ENCODE peak calls at places on chromosomes 1 and 21, in four cellular contexts. N is H9, H is IMR-90, O is H1. M is an unnamed sample.

GRCh38 chr21:33698088-33698487 is 55.8 kb downstream of the ITSN1 start:
- DNase-seq in N (no peak), O (no peak), H (no peak), M (no peak)

GRCh38 chr1:22969224-22969829 is 3.3 kb downstream of the LACTBL1 start:
- DNase-seq in H (peak), O (no peak), N (no peak), M (no peak)

GRCh38 chr1:62306065-62306464 is 13.2 kb downstream of the KANK4 start:
- DNase-seq in O (no peak), N (no peak), H (no peak), M (no peak)

GRCh38 chr1:187264995-187265602 is 436.4 kb downstream of the PLA2G4A start:
- DNase-seq in O (no peak), N (peak), H (peak), M (peak)

GRCh38 chr1:60859111-60859510 is 223.2 kb upstream of the NFIA start:
- DNase-seq in O (no peak), H (no peak), N (no peak), M (no peak)

GRCh38 chr1:159790237-159790917 is 9.6 kb downstream of the DUSP23 start:
- DNase-seq in O (no peak), N (peak), H (peak), M (peak)

GRCh38 chr21:42862774-42863503 is 16.4 kb downstream of the WDR4 start:
- DNase-seq in N (peak), H (no peak), O (no peak), M (peak)

GRCh38 chr1:71881611-71882010 is 400.7 kb downstream of the NEGR1 start:
- DNase-seq in N (no peak), O (no peak), H (peak), M (no peak)

GRCh38 chr21:39700318-39700717 is 44.7 kb upstream of the IGSF5 start:
- DNase-seq in H (no peak), N (no peak), O (no peak), M (no peak)

GRCh38 chr1:77866296-77866695 is 22.1 kb upstream of the NEXN start:
- DNase-seq in N (no peak), H (no peak), O (no peak), M (peak)

DNA sequence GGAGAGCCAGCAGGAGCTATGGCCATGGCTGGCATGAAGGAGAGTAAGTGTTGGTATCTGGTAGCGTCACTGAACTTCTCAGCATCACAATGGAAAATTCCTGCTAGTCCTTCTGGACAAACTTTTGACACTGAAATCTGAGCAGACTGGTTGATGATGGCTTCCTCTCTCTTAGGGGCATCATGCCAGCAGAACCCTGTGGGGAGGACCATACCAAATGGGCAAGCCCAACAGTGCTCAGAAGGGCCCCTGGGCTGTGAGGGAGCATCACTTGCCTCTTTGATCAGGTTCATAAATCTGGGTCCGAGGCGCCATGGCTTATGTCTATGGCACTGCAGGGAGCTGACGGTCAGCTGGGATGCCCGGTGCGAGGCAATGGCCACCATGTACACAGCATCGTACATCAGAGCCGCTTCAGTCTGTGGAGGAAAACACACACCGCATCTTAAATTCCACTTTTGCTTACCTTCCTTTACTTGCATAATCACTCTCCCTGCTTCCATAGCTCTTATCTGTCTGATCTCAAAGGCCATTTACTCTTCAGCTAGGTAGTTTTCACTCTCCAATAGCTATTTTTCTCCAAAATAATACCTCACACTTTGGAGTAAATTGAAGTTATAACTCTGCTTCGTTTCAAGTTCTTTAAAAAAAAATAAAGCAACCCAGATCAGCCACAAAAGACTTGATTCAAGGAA is 297.1 kb downstream of the GRIK1 start:
- DNase-seq in H (no peak), N (no peak), O (no peak), M (no peak)
- H4K5ac ChIP-seq in H (no peak), N (no peak), O (no peak), M (no peak)

GRCh38 chr1:230979952-230980351 is 1.1 kb downstream of the ARV1 start:
- DNase-seq in N (no peak), H (no peak), O (no peak), M (no peak)

GRCh38 chr1:230976825-230977747 is 1.6 kb downstream of the TTC13 start:
- DNase-seq in H (no peak), N (no peak), O (no peak), M (no peak)

GRCh38 chr1:230977781-230978490 is 725 bp downstream of the TTC13 start:
- DNase-seq in N (peak), H (peak), O (peak), M (peak)

GRCh38 chr1:230978491-230979388 is at the start of the genes ARV1 and TTC13:
- DNase-seq in H (peak), O (peak), N (peak), M (peak)

GRCh38 chr1:230979389-230979716 is 459 bp downstream of the ARV1 start:
- DNase-seq in N (no peak), O (no peak), H (no peak), M (no peak)
- H4K8ac ChIP-seq in N (no peak), O (no peak), H (peak), M (no peak)

GRCh38 chr1:100038401-100039306 is 68.9 kb downstream of the SLC35A3 start:
- DNase-seq in H (peak), N (peak), O (peak), M (peak)
- H4K5ac ChIP-seq in H (peak), N (peak), O (peak), M (no peak)

GRCh38 chr1:36386262-36387140 is 777 bp upstream of the STK40 start:
- DNase-seq in O (peak), N (peak), H (peak), M (peak)

GRCh38 chr1:36384542-36385409 is 948 bp downstream of the STK40 start:
- DNase-seq in H (no peak), O (peak), N (peak), M (peak)

GRCh38 chr1:36387141-36387949 is 1.6 kb upstream of the STK40 start:
- DNase-seq in O (no peak), N (no peak), H (peak), M (peak)

GRCh38 chr1:36383240-36383639 is 2.5 kb downstream of the STK40 start:
- DNase-seq in O (no peak), N (no peak), H (no peak), M (no peak)

DNA sequence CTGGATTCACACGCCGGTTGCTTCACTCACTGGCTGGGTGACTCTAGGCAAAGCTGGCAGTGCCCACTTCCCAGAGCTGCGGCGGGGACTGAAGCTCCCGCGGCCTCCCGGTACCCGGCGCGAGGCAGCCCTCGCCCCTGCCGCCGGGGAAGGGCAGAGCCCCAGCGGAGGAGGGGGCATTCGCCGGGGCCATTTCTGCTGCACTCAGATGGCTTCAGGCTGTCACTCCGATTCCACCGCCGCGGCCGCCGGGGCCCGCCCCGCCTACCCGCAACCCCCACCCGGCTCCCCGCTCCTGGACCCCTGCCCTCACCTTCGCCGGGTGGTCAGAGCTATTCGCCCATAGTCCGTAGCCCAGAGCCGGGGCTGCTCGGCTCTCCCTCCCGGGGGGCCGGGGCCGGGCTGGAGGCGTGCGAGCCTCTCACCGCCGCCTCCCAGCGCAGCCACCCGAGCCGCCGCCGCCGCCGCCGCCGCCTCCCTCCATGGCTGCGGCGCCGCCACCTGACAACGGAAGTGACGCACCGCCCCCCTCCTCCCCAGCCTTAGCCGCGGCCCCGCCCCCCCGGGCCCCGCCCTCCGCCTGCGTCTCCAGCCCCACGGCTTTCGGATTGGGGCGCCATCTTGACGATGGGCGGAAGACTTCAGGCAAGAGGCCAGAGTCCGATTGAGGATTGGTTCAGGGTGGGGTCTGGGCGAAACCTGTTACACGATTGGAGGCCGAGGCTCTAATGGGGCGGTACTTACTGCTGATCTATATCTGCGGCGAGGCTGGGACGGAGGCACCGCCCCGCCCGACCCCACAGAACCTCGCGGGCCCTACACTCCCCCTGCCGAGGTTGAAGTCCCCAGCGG is at the start of gene STK40:
- DNase-seq in O (peak), H (peak), N (peak), M (peak)
- H4K8ac ChIP-seq in O (peak), H (peak), N (peak), M (peak)

DNA sequence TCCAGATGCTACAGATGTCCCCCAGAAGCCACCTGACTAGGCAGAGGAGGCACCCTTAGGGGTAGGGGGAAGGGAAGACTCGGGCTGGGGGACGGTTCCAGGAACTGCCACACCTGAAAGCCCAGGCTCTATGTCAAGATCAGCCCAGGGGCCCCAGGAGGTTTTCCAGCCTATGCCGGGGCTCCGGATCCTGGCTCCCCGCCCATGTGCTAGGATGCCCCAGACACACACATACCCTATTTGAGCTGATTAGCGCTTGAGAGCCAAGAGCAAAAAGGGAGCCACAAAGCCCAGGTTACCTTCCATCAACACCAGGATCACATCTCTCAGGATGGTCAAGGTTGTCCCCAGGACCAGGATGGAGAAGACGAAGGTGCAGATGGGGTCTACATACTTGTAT is 4.5 kb downstream of the SLC30A2 start:
- DNase-seq in H (no peak), N (no peak), O (no peak), M (no peak)
- H4K5ac ChIP-seq in H (no peak), N (no peak), O (no peak), M (no peak)

DNA sequence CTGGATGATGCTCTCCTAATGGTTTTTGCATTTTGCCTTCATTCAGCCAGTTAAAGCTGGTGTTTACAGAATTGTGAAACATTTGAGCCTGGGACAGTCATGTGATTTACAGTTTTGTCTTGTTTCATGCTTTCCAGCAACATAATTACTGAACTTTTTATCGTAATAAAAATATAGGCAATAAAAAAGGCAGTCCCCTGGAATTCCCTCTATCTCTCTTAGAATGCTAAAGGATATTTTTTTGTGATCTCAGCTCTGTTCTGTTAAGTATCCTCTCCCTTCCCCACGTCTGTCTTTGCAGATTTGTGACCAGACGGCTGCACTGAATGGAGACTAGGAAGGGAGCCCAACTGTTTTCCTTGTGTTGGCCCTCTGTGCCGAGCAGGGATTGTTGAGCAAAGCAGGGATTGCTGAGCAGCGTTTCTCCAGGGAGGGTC is 70.3 kb upstream of the RGL1 start:
- DNase-seq in N (no peak), O (no peak), H (peak), M (peak)
- H4K8ac ChIP-seq in N (no peak), O (no peak), H (peak), M (no peak)

DNA sequence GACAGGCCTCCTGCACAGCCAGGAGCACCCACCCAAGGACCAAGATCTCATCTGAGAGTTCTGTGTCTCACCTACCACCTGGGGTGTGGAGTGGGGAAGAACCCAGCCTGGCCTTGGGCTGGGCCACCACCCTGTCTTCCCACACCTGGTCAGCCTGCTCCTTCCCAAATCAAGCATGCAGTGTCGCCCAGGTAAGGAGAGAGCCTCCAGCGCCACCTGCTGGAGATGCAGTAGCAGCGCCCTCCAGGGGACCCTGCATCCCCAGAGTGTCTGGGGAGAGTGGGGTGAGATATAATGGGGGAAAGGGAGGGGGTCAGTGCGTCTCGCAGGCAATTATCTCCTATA is 32.3 kb downstream of the KIAA2013 start:
- DNase-seq in O (peak), N (peak), H (peak), M (peak)
- H4K5ac ChIP-seq in O (no peak), N (no peak), H (no peak), M (no peak)

GRCh38 chr1:31627930-31628421 is 10.5 kb downstream of the HCRTR1 start:
- DNase-seq in H (no peak), N (no peak), O (no peak), M (no peak)
- H4K8ac ChIP-seq in H (no peak), N (no peak), O (no peak), M (no peak)

M was measured in mesendoderm.